ENCODE peak calls at places on chromosome 13, in eight cellular contexts. R is Daoy; C is AG04449; Z is T-cell; S is NCI-H1105 treated with DMSO at 0.1 percent for 48 hours; K is COR-L47; D is stimulated activated CD8-positive, alpha-beta memory T cell treated with anti-CD3 and anti-CD28 coated beads, Interleukin-7, amount 100 ng/mL, for 24 hours; L is hepatic stellate cell. H is an unnamed sample.

GRCh38 chr13:72194531-72194930 is 327.5 kb upstream of the DACH1 start:
- DNase-seq in R (no peak), C (no peak), Z (no peak), S (no peak), K (no peak), D (no peak), L (no peak), H (no peak)

GRCh38 chr13:110506859-110507566 is 54.5 kb downstream of the RAB20 start:
- DNase-seq in R (no peak), C (no peak), Z (no peak), S (peak), K (no peak), D (no peak), L (peak), H (peak)

GRCh38 chr13:66159526-66159925 is 1070.6 kb downstream of the PCDH9 start:
- DNase-seq in R (no peak), C (no peak), Z (no peak), S (no peak), K (no peak), D (no peak), L (no peak), H (no peak)

GRCh38 chr13:62453761-62454160 is 1038.1 kb upstream of the PCDH20 start:
- DNase-seq in R (no peak), C (no peak), Z (no peak), S (no peak), K (no peak), D (no peak), L (no peak), H (no peak)

GRCh38 chr13:75395901-75396300 is 86.1 kb downstream of the TBC1D4 start:
- DNase-seq in R (no peak), C (no peak), Z (no peak), S (no peak), K (no peak), D (no peak), L (no peak), H (no peak)

GRCh38 chr13:31674056-31674455 is 65.3 kb upstream of the RXFP2 start:
- DNase-seq in R (no peak), C (no peak), Z (no peak), S (no peak), K (no peak), D (no peak), L (no peak), H (no peak)

GRCh38 chr13:48158915-48159314 is 64.0 kb upstream of the MED4 start:
- DNase-seq in R (no peak), C (no peak), Z (no peak), S (no peak), K (no peak), D (no peak), L (no peak), H (peak)

GRCh38 chr13:94329754-94330551 is 149.5 kb downstream of the DCT start:
- DNase-seq in R (peak), C (peak), Z (no peak), S (no peak), K (no peak), D (no peak), L (no peak), H (no peak)

GRCh38 chr13:42486711-42487198 is 87.2 kb upstream of the TNFSF11 start:
- DNase-seq in R (peak), C (peak), Z (no peak), S (peak), K (no peak), D (no peak), L (peak), H (no peak)

GRCh38 chr13:51681037-51681678 is 96.9 kb downstream of the WDFY2 start:
- DNase-seq in R (peak), C (no peak), Z (no peak), S (no peak), K (no peak), D (no peak), L (peak), H (no peak)

GRCh38 chr13:109750376-109750775 is 36.0 kb downstream of the IRS2 start:
- DNase-seq in R (no peak), C (no peak), Z (no peak), S (no peak), K (no peak), D (no peak), L (no peak), H (no peak)

GRCh38 chr13:24207841-24208240 is 47.3 kb downstream of the SPATA13 start:
- DNase-seq in R (no peak), C (no peak), Z (no peak), S (peak), K (peak), D (no peak), L (no peak), H (no peak)

GRCh38 chr13:113049521-113049941 is 56.1 kb upstream of the F7 start:
- DNase-seq in R (no peak), C (no peak), Z (no peak), S (no peak), K (no peak), D (no peak), L (no peak), H (peak)

GRCh38 chr13:28117689-28118377 is 17.5 kb upstream of the FLT3 start:
- DNase-seq in R (peak), C (no peak), Z (no peak), S (peak), K (no peak), D (no peak), L (no peak), H (no peak)

GRCh38 chr13:85254641-85255040 is 544.6 kb downstream of the SLITRK6 start:
- DNase-seq in R (no peak), C (no peak), Z (no peak), S (no peak), K (no peak), D (no peak), L (no peak), H (no peak)

H was measured in upper lobe of left lung.